ENCODE peak calls at places on chromosomes 12 and 14, in ten cellular contexts. N is Peyer's patch, U is upper lobe of left lung, F is stomach, Y is tibial nerve, T is IMR-90, H is A549, A is spleen, V is endothelial cell of umbilical vein, O is body of pancreas. Q is an unnamed sample.

GRCh38 chr12:62588916-62589315 is 122.3 kb downstream of the MON2 start:
- DNase-seq in T (peak; percentile 45), A (no peak), O (no peak), F (no peak), Y (no peak), V (peak; percentile 62), U (no peak), H (peak; percentile 34), N (no peak), Q (no peak)

GRCh38 chr14:104582005-104582404 is 2.4 kb downstream of the C14orf180 start:
- DNase-seq in F (peak; percentile 60), Y (no peak), U (no peak), A (no peak), N (no peak), V (no peak), O (peak; percentile 27), T (no peak), H (no peak), Q (no peak)

GRCh38 chr12:108394196-108394595 is 55.1 kb upstream of the CMKLR1 start:
- DNase-seq in T (no peak), N (no peak), A (no peak), U (peak; percentile 27), O (no peak), V (no peak), H (no peak), Y (no peak), F (no peak), Q (peak; percentile 58)

GRCh38 chr14:73723799-73724621 is 9.8 kb upstream of the PNMA1 start:
- DNase-seq in U (no peak), A (no peak), T (peak; percentile 97), H (peak; percentile 78), V (peak; percentile 85), F (peak; percentile 63), O (peak; percentile 50), Y (peak; percentile 88), N (peak; percentile 74), Q (peak; percentile 77)

GRCh38 chr12:7512528-7512927 is 9.0 kb upstream of the CD163 start:
- DNase-seq in T (peak; percentile 69), O (peak; percentile 21), U (no peak), F (no peak), N (no peak), A (peak; percentile 31), Y (no peak), V (no peak), H (peak; percentile 67), Q (no peak)

GRCh38 chr14:64705406-64706118 is 1.3 kb downstream of the PLEKHG3 start:
- DNase-seq in T (no peak), U (peak; percentile 30), F (no peak), Y (peak; percentile 43), V (no peak), N (peak; percentile 65), A (peak; percentile 84), O (peak; percentile 51), H (no peak), Q (peak; percentile 58)

GRCh38 chr12:132323171-132324010 is 6.0 kb downstream of the GALNT9 start:
- DNase-seq in U (peak; percentile 69), V (no peak), T (no peak), F (no peak), Y (no peak), H (no peak), N (no peak), O (no peak), A (peak; percentile 77), Q (no peak)

GRCh38 chr14:95222151-95222631 is 64.9 kb upstream of the DICER1 start:
- DNase-seq in F (no peak), T (peak; percentile 38), A (no peak), V (no peak), Y (peak; percentile 66), H (no peak), U (no peak), N (no peak), O (no peak), Q (no peak)

DNA sequence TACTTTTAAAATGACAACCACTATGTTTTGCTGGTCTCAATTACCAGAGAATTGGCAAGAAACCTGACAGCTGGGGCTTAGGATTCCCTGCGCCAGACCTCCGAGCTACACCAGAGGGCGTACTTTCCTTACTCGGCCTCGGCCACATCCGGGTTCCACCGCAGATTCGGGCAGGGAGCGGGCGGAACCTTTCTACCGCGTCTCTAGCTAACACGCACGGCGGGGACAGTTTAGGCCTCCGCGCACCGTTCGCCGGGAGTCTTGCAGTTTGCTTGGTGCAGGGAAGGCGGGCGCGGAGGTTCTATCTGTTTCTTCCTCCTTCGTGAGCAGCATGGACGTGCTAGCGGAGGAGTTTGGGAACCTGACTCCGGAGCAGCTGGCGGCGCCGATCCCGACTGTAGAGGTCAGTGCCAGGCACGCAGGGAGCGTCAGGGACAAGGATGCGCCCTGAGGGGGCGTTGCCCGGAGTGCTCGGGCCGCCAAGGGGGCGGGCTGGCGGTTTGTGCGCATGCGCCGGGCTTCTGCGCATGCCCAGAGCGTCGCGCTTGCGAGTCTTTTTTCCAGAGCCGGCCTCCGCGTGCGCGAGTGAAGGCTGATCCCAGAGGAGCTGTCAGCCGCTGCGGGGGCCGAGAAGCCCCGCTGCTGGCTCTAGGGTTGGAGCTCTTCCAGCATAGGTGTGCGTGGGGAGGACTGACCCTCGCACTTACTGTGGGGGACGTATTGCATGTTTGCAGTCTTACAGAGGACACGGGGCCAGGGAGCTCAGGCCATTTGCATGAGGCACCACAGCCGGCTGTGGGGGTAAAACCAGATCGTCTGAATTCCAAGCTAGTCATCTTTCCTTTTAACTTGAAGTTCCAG is at the start of gene POLR3B:
- DNase-seq in U (peak; percentile 98), H (peak; percentile 98), A (peak; percentile 99), F (peak; percentile 96), V (peak; percentile 97), T (peak; percentile 96), N (peak; percentile 98), O (peak; percentile 96), Y (peak; percentile 93), Q (peak; percentile 96)
- TF ChIP-seq POLR2A in U (peak; percentile 55), H (peak; percentile 92), A (no peak), F (peak; percentile 44), V (peak; percentile 90), T (peak; percentile 59), N (peak; percentile 86), O (peak; percentile 77), Y (peak; percentile 64), Q (peak; percentile 37)

GRCh38 chr14:24395609-24396580 is 2.9 kb upstream of the NYNRIN start:
- DNase-seq in A (peak; percentile 48), H (no peak), U (no peak), T (no peak), V (no peak), F (no peak), O (no peak), N (no peak), Y (no peak), Q (peak; percentile 16)

GRCh38 chr14:24394275-24394674 is 4.5 kb upstream of the NYNRIN start:
- DNase-seq in U (no peak), A (no peak), H (peak; percentile 14), Y (no peak), O (no peak), V (no peak), N (no peak), T (no peak), F (no peak), Q (no peak)

GRCh38 chr14:24389266-24389855 is 9.4 kb upstream of the NYNRIN start:
- DNase-seq in A (no peak), V (peak; percentile 67), U (no peak), O (no peak), T (peak; percentile 64), H (no peak), N (no peak), Y (no peak), F (no peak), Q (no peak)

GRCh38 chr14:24390696-24391468 is 7.9 kb upstream of the NYNRIN start:
- DNase-seq in U (no peak), H (no peak), T (no peak), O (no peak), F (no peak), N (no peak), V (peak; percentile 10), A (no peak), Y (no peak), Q (no peak)

DNA sequence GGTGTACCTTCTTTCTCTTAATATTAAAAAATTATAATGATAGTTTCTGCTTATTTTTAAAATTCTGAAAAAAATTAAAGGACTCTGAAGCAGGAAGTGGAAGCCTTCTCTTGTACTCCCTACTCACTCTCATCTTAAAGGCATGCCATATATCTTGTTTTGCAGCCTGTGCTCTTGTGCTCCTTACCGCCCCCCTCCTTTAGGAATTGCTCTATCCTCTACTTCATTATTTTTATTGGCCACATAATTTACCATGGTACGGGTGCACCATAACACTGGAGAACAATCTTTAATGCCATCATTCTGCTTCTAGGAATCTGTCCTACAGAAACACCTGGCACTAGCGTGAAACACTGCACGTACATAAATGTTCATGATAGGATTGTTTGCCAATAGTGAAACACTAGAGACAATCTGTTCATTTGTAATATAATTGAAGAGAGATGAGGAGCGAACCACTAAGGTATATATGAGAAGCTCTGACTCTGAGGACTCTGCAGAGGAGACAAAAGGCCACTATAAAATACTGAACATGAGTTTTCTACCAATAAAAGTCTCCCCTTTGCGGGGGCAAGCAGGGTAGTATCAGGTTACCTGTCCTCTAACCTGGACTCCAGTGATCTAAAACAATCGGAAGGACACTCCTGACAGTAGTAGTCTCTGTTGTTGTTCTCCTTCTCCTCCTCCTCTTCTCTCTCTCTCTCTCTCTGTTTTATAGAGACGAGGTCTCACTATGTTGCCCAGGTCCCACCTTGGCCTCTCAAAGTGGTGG is 6.3 kb upstream of the NYNRIN start:
- DNase-seq in U (no peak), F (no peak), Y (no peak), T (peak; percentile 67), O (no peak), V (peak; percentile 70), A (no peak), H (peak; percentile 62), N (no peak), Q (no peak)
- TF ChIP-seq CTCF in U (no peak), F (no peak), Y (no peak), T (peak; percentile 41), O (no peak), V (no peak), A (no peak), H (peak; percentile 21), N (peak; percentile 20), Q (no peak)

DNA sequence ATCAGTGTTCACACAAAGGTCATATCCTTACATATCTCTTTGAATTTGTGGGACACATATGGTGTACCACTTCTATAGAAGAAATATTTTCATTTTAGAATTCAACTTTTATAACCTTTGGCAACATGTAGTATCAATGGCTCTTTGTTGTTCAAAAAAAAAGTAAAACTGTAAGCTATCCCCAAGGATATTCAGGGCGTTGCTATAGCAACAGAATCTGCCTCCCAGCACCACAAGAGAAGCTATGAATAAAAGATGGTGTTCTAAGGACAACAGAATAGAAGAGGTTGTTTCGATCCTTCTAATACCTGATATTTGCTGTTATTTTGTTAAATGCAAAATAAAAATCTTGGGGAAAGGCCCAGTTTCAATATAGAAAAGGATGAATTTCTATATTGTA is 139.3 kb downstream of the BRMS1L start:
- DNase-seq in Y (no peak), H (no peak), T (no peak), O (no peak), F (no peak), A (no peak), U (no peak), N (no peak), V (no peak), Q (no peak)
- H3K4me1 ChIP-seq in Y (no peaks in the 10 kb centered on the region), H (no peaks in the 10 kb centered on the region), T (no peaks in the 10 kb centered on the region), O (no peaks in the 10 kb centered on the region), F (no peaks in the 10 kb centered on the region), A (no peaks in the 10 kb centered on the region), U (no peaks in the 10 kb centered on the region), N (no peaks in the 10 kb centered on the region), V (no peaks in the 10 kb centered on the region), Q (no peaks in the 10 kb centered on the region)

DNA sequence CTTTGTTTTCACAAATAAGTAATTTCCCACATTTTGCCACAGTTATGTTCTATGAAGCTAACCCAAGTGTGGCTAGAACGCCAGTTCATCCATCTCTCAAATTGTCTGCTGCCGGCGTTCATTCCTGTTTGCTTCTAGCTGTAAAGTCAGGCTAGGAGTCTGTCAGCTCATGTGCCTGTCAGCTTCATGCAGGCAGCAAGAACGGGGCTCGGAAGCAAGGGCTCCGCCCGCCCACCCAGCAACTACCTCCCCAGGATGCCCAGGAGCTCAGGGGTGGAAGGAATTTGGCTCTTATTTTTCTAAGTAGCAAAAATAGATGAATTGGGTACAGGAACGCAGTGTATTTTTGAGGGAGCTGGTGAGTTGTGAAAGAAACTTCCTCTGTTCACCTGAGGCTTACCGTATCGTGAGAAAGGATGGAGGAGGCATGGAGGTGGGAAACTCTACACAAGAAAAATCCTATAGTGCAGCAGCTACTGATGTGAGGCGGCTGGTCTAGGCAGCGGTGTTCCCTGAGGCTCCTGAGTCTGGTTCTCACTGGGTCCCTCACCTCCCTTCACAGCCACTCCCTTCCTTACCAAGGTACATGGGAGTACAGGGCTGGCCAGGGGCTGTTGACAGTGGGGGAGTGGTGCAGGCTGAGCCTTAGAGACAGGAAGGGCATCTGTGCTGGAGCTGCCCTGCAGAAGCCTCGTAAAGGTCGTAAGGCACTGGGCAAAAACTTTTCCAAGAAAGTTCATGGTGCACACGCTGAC is 54.5 kb upstream of the AMN start:
- DNase-seq in F (no peak), U (peak; percentile 34), T (no peak), N (no peak), H (no peak), V (no peak), O (no peak), A (no peak), Y (no peak), Q (no peak)
- TF ChIP-seq POLR2A in F (no peak), U (no peak), T (no peak), N (no peak), H (no peak), V (no peak), O (no peak), A (no peak), Y (no peak), Q (no peak)

Q was measured in ovary.